ENCODE peak calls at places on chromosomes 4 and X, in four cellular contexts. One of them, this sample, is unnamed.
A peak's percentile ranks its signal among the peaks of the same experiment; 100 is the strongest.

GRCh38 chrX:109732319-109732779 is 708 bp downstream of the ACSL4 start:
- DNase-seq in upper lobe of left lung: no peak
- DNase-seq in fibroblast of villous mesenchyme: peak; percentile 40
- DNase-seq in IMR-90: peak; percentile 59
- DNase-seq in this sample: no peak

GRCh38 chr4:80268081-80268823 is 1.8 kb downstream of the FGF5 start:
- DNase-seq in upper lobe of left lung: no peak
- DNase-seq in fibroblast of villous mesenchyme: peak; percentile 21
- DNase-seq in IMR-90: peak; percentile 53
- DNase-seq in this sample: no peak

GRCh38 chrX:404656-405055 is 17.9 kb upstream of the PPP2R3B start:
- DNase-seq in upper lobe of left lung: no peak
- DNase-seq in fibroblast of villous mesenchyme: no peak
- DNase-seq in IMR-90: no peak
- DNase-seq in this sample: no peak

GRCh38 chr4:140969296-140969695 is 164.0 kb downstream of the RNF150 start:
- DNase-seq in upper lobe of left lung: no peak
- DNase-seq in fibroblast of villous mesenchyme: no peak
- DNase-seq in IMR-90: no peak
- DNase-seq in this sample: no peak

GRCh38 chr4:2290974-2291704 is 29.2 kb upstream of the MXD4 start:
- DNase-seq in upper lobe of left lung: peak; percentile 36
- DNase-seq in fibroblast of villous mesenchyme: no peak
- DNase-seq in IMR-90: no peak
- DNase-seq in this sample: peak; percentile 15

GRCh38 chr4:186839122-186840037 is 115.7 kb upstream of the FAT1 start:
- DNase-seq in upper lobe of left lung: no peak
- DNase-seq in fibroblast of villous mesenchyme: peak; percentile 86
- DNase-seq in IMR-90: peak; percentile 92
- DNase-seq in this sample: peak; percentile 23

GRCh38 chr4:150078996-150079581 is 844 bp downstream of the DCLK2 start:
- DNase-seq in upper lobe of left lung: peak; percentile 24
- DNase-seq in fibroblast of villous mesenchyme: peak; percentile 53
- DNase-seq in IMR-90: peak; percentile 40
- DNase-seq in this sample: peak; percentile 37

GRCh38 chr4:139943277-139943676 is 210.7 kb downstream of the MAML3 start:
- DNase-seq in upper lobe of left lung: no peak
- DNase-seq in fibroblast of villous mesenchyme: no peak
- DNase-seq in IMR-90: no peak
- DNase-seq in this sample: no peak

GRCh38 chrX:35098419-35098818 is 155.8 kb downstream of the FAM47B start:
- DNase-seq in upper lobe of left lung: no peak
- DNase-seq in fibroblast of villous mesenchyme: peak; percentile 1
- DNase-seq in IMR-90: no peak
- DNase-seq in this sample: no peak

GRCh38 chr4:184949020-184949419 is 69.3 kb upstream of the HELT start:
- DNase-seq in upper lobe of left lung: no peak
- DNase-seq in fibroblast of villous mesenchyme: no peak
- DNase-seq in IMR-90: no peak
- DNase-seq in this sample: no peak

GRCh38 chr4:124970011-124970410 is 257.5 kb upstream of the ANKRD50 start:
- DNase-seq in upper lobe of left lung: no peak
- DNase-seq in fibroblast of villous mesenchyme: peak; percentile 39
- DNase-seq in IMR-90: peak; percentile 78
- DNase-seq in this sample: no peak

DNA sequence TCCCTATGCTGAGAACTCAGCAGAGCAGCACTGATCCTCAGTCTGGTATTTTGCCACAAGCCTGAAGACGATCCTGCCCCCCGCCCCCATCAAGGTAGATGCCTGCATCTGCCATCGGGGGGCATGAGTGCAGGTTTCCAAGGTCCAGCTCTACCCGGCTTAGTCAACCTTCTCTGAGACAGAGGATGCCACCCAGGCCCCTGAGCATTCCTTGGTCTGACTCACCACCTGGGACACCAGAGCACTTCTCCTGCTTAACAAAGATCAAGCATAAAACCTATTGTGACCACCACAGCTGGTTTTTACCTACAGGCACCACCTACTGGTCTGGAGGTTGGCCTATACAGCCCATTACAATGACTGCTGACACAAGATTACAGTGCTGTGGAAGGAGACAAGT is 1168.1 kb downstream of the PCDH19 start:
- DNase-seq in upper lobe of left lung: no peak
- DNase-seq in fibroblast of villous mesenchyme: no peak
- DNase-seq in IMR-90: no peak
- DNase-seq in this sample: no peak
- TF ChIP-seq CTCF in upper lobe of left lung: no peak
- TF ChIP-seq CTCF in fibroblast of villous mesenchyme: no peak
- TF ChIP-seq CTCF in IMR-90: no peak
- TF ChIP-seq CTCF in this sample: no peak

GRCh38 chr4:7911044-7911578 is 28.6 kb downstream of the AFAP1 start:
- DNase-seq in upper lobe of left lung: peak; percentile 42
- DNase-seq in fibroblast of villous mesenchyme: peak; percentile 93
- DNase-seq in IMR-90: peak; percentile 95
- DNase-seq in this sample: peak; percentile 53

GRCh38 chr4:7908668-7909067 is 31.0 kb downstream of the AFAP1 start:
- DNase-seq in upper lobe of left lung: no peak
- DNase-seq in fibroblast of villous mesenchyme: no peak
- DNase-seq in IMR-90: no peak
- DNase-seq in this sample: no peak

GRCh38 chr4:7910721-7911015 is 29.0 kb downstream of the AFAP1 start:
- DNase-seq in upper lobe of left lung: no peak
- DNase-seq in fibroblast of villous mesenchyme: no peak
- DNase-seq in IMR-90: no peak
- DNase-seq in this sample: no peak

GRCh38 chr4:7909463-7909862 is 30.2 kb downstream of the AFAP1 start:
- DNase-seq in upper lobe of left lung: no peak
- DNase-seq in fibroblast of villous mesenchyme: no peak
- DNase-seq in IMR-90: no peak
- DNase-seq in this sample: no peak

DNA sequence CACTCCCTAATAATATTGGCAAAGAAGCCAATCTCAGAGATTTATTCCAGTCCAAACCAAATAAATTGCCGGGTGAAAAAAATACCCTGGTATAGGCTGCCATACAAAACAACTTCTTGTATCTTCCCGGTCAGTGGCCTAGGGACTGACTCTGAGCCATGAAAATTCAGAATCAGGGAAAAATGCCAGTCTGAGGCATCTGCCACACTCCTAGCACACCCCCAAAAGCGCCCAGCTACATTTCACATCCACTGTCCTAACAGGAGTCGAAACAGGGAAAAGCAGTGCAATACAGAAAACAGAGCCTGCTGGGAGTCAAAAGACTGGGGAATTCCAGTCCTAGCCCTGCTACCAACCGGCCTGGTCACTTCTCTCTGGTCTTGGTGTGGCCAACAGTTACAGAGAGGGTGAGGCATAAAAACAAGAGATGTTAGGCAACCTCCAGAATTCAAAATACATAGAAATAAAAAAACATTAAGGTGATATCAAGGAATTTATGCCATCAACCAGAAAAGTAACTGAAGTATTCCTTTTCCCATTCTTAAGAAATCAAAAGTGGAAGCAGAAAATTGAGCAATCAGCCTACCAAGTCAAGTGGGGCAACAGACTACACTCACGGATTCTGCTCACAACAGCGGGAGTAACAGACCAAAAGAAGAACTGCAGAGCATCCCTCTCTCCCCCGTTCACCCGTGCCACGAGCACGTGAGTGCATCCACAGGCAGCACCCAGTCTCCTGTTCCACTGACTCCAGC is 29.5 kb downstream of the AFAP1 start:
- DNase-seq in upper lobe of left lung: peak; percentile 64
- DNase-seq in fibroblast of villous mesenchyme: peak; percentile 87
- DNase-seq in IMR-90: peak; percentile 65
- DNase-seq in this sample: peak; percentile 45
- H3K4me3 ChIP-seq in upper lobe of left lung: no peak overlapping the region
- H3K4me3 ChIP-seq in fibroblast of villous mesenchyme: peak overlapping the region; percentile 41
- H3K4me3 ChIP-seq in IMR-90: no peak overlapping the region
- H3K4me3 ChIP-seq in this sample: peak overlapping the region; percentile 11

GRCh38 chrX:112941209-112941788 is 100.7 kb upstream of the AMOT start:
- DNase-seq in upper lobe of left lung: no peak
- DNase-seq in fibroblast of villous mesenchyme: no peak
- DNase-seq in IMR-90: peak; percentile 1
- DNase-seq in this sample: no peak
- TF ChIP-seq CTCF in upper lobe of left lung: no peak
- TF ChIP-seq CTCF in fibroblast of villous mesenchyme: no peak
- TF ChIP-seq CTCF in IMR-90: peak; percentile 28
- TF ChIP-seq CTCF in this sample: no peak

GRCh38 chr4:84126061-84126787 is 372.9 kb downstream of the NKX6-1 start:
- DNase-seq in upper lobe of left lung: no peak
- DNase-seq in fibroblast of villous mesenchyme: no peak
- DNase-seq in IMR-90: no peak
- DNase-seq in this sample: no peak
- H3K4me3 ChIP-seq in upper lobe of left lung: no peak overlapping the region
- H3K4me3 ChIP-seq in fibroblast of villous mesenchyme: no peak overlapping the region
- H3K4me3 ChIP-seq in IMR-90: no peak overlapping the region
- H3K4me3 ChIP-seq in this sample: no peak overlapping the region

DNA sequence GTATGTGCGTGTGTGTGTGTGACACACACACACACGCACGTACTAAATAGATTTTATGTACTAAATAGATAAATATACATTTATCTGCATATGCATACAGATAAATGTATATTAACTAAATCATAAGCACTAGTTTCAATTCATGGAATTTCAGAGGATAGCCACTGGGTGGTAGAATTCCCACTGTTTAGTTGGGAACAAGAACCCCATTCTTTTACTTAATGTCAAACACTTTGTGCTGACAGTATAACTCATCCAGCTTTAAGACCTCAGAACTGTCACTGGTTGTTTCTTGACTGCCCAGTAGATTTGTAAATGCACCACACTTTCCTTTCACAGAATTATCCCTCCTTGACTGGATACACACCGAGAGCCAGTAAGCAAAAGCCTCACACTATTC is 32.5 kb downstream of the PPARGC1A start:
- DNase-seq in upper lobe of left lung: no peak
- DNase-seq in fibroblast of villous mesenchyme: peak; percentile 33
- DNase-seq in IMR-90: peak; percentile 47
- DNase-seq in this sample: no peak
- TF ChIP-seq CTCF in upper lobe of left lung: no peak
- TF ChIP-seq CTCF in fibroblast of villous mesenchyme: peak; percentile 23
- TF ChIP-seq CTCF in IMR-90: peak; percentile 42
- TF ChIP-seq CTCF in this sample: peak; percentile 12

DNA sequence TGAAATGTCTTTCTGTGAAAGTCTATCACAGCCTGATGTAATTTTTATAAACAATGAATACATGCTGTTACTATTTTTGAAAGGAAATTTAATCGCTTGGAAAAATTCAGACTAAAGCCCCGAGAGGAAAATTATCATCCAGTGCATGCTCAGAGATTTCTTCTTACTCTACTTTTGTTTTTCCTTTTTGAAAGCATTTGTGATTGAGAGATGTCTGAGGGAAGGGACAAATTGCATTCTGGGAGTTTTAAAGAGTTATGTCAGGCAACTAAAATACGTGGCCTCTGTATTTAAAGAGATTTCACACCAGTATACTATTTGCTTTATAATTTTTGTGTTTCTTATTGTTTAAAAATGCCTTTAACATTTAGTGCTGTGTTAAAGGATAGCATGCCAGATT is 1.4 kb upstream of the ZFX start:
- DNase-seq in upper lobe of left lung: no peak
- DNase-seq in fibroblast of villous mesenchyme: no peak
- DNase-seq in IMR-90: peak; percentile 11
- DNase-seq in this sample: no peak
- H3K4me3 ChIP-seq in upper lobe of left lung: peak overlapping the region; percentile 66
- H3K4me3 ChIP-seq in fibroblast of villous mesenchyme: no peak overlapping the region
- H3K4me3 ChIP-seq in IMR-90: peak overlapping the region; percentile 98
- H3K4me3 ChIP-seq in this sample: peak overlapping the region; percentile 95

This sample was measured in uterus.